ENCODE peak calls at places on chromosomes 4 and X, in eight cellular contexts. K is neural progenitor cell; I is activated CD4-positive, alpha-beta memory T cell treated with anti-CD3 and anti-CD28 coated beads, Interleukin-2, amount 10 ng/mL, durations not matched to agents 7 days and 5 days; S is activated CD4-positive, CD25-positive, alpha-beta regulatory T cell; Z is GM12865; H is NCI-H1092 treated with DMSO at 0.1 percent for 48 hours; F is stimulated activated CD8-positive, alpha-beta memory T cell treated with anti-CD3 and anti-CD28 coated beads, Interleukin-4, amount 100 ng/mL, for 24 hours; Q is A549. G is an unnamed sample.

GRCh38 chr4:54063737-54064316 is 578 bp downstream of the CHIC2 start:
- DNase-seq in F (peak), I (peak), K (peak), Q (peak), Z (peak), H (peak), S (peak), G (peak)

GRCh38 chr4:184807797-184808718 is 17.7 kb downstream of the ACSL1 start:
- DNase-seq in S (no peak), F (no peak), I (no peak), K (peak), Z (no peak), H (peak), Q (no peak), G (no peak)

GRCh38 chr4:11151500-11151899 is 277.2 kb downstream of the HS3ST1 start:
- DNase-seq in I (no peak), K (no peak), Z (peak), F (no peak), S (no peak), Q (no peak), H (no peak), G (no peak)

GRCh38 chrX:41332988-41333743 is 796 bp upstream of the DDX3X start:
- DNase-seq in I (peak), Z (peak), H (peak), Q (peak), S (peak), K (peak), F (peak), G (peak)

GRCh38 chrX:18769364-18769763 is 61.9 kb downstream of the PPEF1 start:
- DNase-seq in F (no peak), K (no peak), Q (no peak), H (no peak), Z (no peak), S (no peak), I (no peak), G (no peak)

GRCh38 chr4:738781-739280 is 33.2 kb downstream of the PCGF3 start:
- DNase-seq in Z (no peak), Q (no peak), S (no peak), F (no peak), K (no peak), H (no peak), I (no peak), G (no peak)

GRCh38 chr4:151103758-151104157 is 4.3 kb downstream of the RPS3A start:
- DNase-seq in K (no peak), Z (no peak), F (no peak), H (no peak), S (no peak), I (no peak), Q (no peak), G (no peak)

GRCh38 chrX:20397587-20397986 is 130.9 kb upstream of the RPS6KA3 start:
- DNase-seq in Q (no peak), S (no peak), F (no peak), Z (no peak), I (no peak), H (no peak), K (peak), G (no peak)

GRCh38 chr4:76518241-76518640 is 83.2 kb downstream of the SHROOM3 start:
- DNase-seq in S (no peak), Z (no peak), H (no peak), Q (no peak), F (no peak), I (no peak), K (no peak), G (no peak)

GRCh38 chr4:158962396-158962795 is 140.5 kb upstream of the RAPGEF2 start:
- DNase-seq in H (no peak), I (no peak), Q (no peak), Z (no peak), S (no peak), K (no peak), F (no peak), G (no peak)

GRCh38 chr4:127632420-127633403 is at the start of gene INTU:
- DNase-seq in H (peak), Z (no peak), I (peak), S (no peak), F (peak), Q (peak), K (peak), G (peak)

GRCh38 chrX:77003956-77004355 is 443.2 kb upstream of the FGF16 start:
- DNase-seq in K (no peak), F (no peak), Q (no peak), Z (peak), I (peak), S (no peak), H (no peak), G (no peak)

GRCh38 chr4:141124224-141124623 is 9.0 kb downstream of the RNF150 start:
- DNase-seq in H (no peak), I (no peak), K (no peak), S (no peak), Q (no peak), F (no peak), Z (no peak), G (no peak)

GRCh38 chr4:80183196-80184052 is 13.9 kb upstream of the PRDM8 start:
- DNase-seq in I (peak), Z (no peak), F (no peak), H (peak), S (no peak), K (peak), Q (no peak), G (no peak)

GRCh38 chrX:40171513-40172168 is 73.9 kb upstream of the BCOR start:
- DNase-seq in Q (no peak), K (peak), Z (peak), F (no peak), I (peak), S (no peak), H (peak), G (no peak)

GRCh38 chr4:26780524-26780923 is 80.1 kb upstream of the STIM2 start:
- DNase-seq in K (no peak), Z (peak), I (no peak), F (no peak), S (no peak), Q (no peak), H (no peak), G (no peak)

GRCh38 chr4:10578027-10578426 is 106.5 kb downstream of the CLNK start:
- DNase-seq in I (no peak), H (no peak), K (no peak), S (no peak), Z (peak), Q (no peak), F (no peak), G (no peak)

GRCh38 chr4:99400831-99401230 is 34.3 kb downstream of the ADH7 start:
- DNase-seq in Q (no peak), K (no peak), S (no peak), H (no peak), I (no peak), Z (no peak), F (no peak), G (no peak)

GRCh38 chr4:5446595-5446994 is 261.8 kb downstream of the EVC2 start:
- DNase-seq in K (no peak), F (no peak), S (no peak), Z (no peak), Q (no peak), I (no peak), H (no peak), G (no peak)

GRCh38 chrX:24682739-24683432 is 10.8 kb upstream of the POLA1 start:
- DNase-seq in S (no peak), I (peak), K (no peak), H (no peak), Z (no peak), Q (no peak), F (no peak), G (no peak)

GRCh38 chrX:152912121-152912520 is 14.3 kb downstream of the ZNF185 start:
- DNase-seq in S (no peak), F (no peak), K (no peak), H (no peak), I (no peak), Q (no peak), Z (peak), G (no peak)

GRCh38 chrX:153669174-153669890 is 4.3 kb downstream of the PNCK start:
- DNase-seq in K (peak), S (no peak), I (peak), H (no peak), Q (no peak), Z (peak), F (peak), G (no peak)

GRCh38 chrX:118884552-118885138 is 61.0 kb downstream of the ZCCHC12 start:
- DNase-seq in I (no peak), Z (no peak), Q (no peak), H (no peak), K (no peak), F (no peak), S (no peak), G (no peak)

GRCh38 chrX:94831364-94831763 is 1157.4 kb downstream of the FAM133A start:
- DNase-seq in H (peak), S (no peak), Z (no peak), I (no peak), F (no peak), Q (peak), K (peak), G (no peak)

GRCh38 chrX:9356846-9357245 is 108.0 kb upstream of the TBL1X start:
- DNase-seq in I (no peak), H (no peak), Z (no peak), F (no peak), K (no peak), S (no peak), Q (no peak), G (no peak)

GRCh38 chr4:6878451-6879059 is 31.1 kb upstream of the TBC1D14 start:
- DNase-seq in I (no peak), Q (no peak), S (no peak), K (no peak), F (no peak), H (no peak), Z (no peak), G (no peak)

GRCh38 chr4:4608214-4608537 is 66.3 kb upstream of the STX18 start:
- DNase-seq in K (no peak), S (no peak), H (no peak), Q (no peak), Z (no peak), F (no peak), I (no peak), G (no peak)

GRCh38 chrX:45761920-45762319 is 561.2 kb upstream of the DIPK2B start:
- DNase-seq in H (no peak), S (no peak), Z (no peak), F (no peak), Q (no peak), I (no peak), K (no peak), G (no peak)

GRCh38 chr4:23458061-23458460 is 431.8 kb downstream of the PPARGC1A start:
- DNase-seq in H (no peak), Q (no peak), I (no peak), S (no peak), K (no peak), Z (no peak), F (no peak), G (no peak)

GRCh38 chr4:44638091-44638490 is 13.3 kb downstream of the YIPF7 start:
- DNase-seq in H (no peak), I (no peak), K (no peak), F (no peak), Q (no peak), Z (no peak), S (no peak), G (peak)

GRCh38 chr4:173415885-173416658 is 17.2 kb upstream of the SCRG1 start:
- DNase-seq in Q (no peak), H (no peak), S (no peak), I (no peak), K (no peak), Z (no peak), F (no peak), G (no peak)

GRCh38 chrX:7132335-7133035 is 15.0 kb upstream of the STS start:
- DNase-seq in Q (peak), Z (peak), F (peak), I (peak), S (no peak), K (peak), H (no peak), G (peak)